ENCODE peak calls at places on chromosomes 16 and 17, in eight cellular contexts. One of them, this sample, is unnamed.

GRCh38 chr16:66503030-66503429 is 46.9 kb downstream of the TK2 start:
- DNase-seq in tibial nerve: peak; percentile 64
- DNase-seq in prostate gland: peak; percentile 60
- DNase-seq in ascending aorta: peak; percentile 73
- DNase-seq in heart right ventricle: no peak
- DNase-seq in cardiac muscle cell: no peak
- DNase-seq in stomach: no peak
- DNase-seq in thoracic aorta: no peak
- DNase-seq in this sample: no peak

GRCh38 chr16:53756329-53756996 is 52.5 kb downstream of the FTO start:
- DNase-seq in ascending aorta: no peak
- DNase-seq in cardiac muscle cell: peak; percentile 37
- DNase-seq in stomach: no peak
- DNase-seq in thoracic aorta: no peak
- DNase-seq in tibial nerve: no peak
- DNase-seq in prostate gland: no peak
- DNase-seq in heart right ventricle: no peak
- DNase-seq in this sample: no peak

GRCh38 chr16:741986-742629 is 1.3 kb upstream of the CIAO3 start:
- DNase-seq in prostate gland: no peak
- DNase-seq in stomach: no peak
- DNase-seq in tibial nerve: no peak
- DNase-seq in ascending aorta: no peak
- DNase-seq in thoracic aorta: no peak
- DNase-seq in cardiac muscle cell: no peak
- DNase-seq in heart right ventricle: no peak
- DNase-seq in this sample: no peak

GRCh38 chr17:44333371-44333770 is 8.7 kb upstream of the SLC25A39 start:
- DNase-seq in tibial nerve: no peak
- DNase-seq in heart right ventricle: no peak
- DNase-seq in cardiac muscle cell: no peak
- DNase-seq in ascending aorta: no peak
- DNase-seq in prostate gland: no peak
- DNase-seq in stomach: no peak
- DNase-seq in thoracic aorta: no peak
- DNase-seq in this sample: peak; percentile 79

GRCh38 chr16:2297506-2297860 is 29.6 kb upstream of the RNPS1 start:
- DNase-seq in tibial nerve: no peak
- DNase-seq in thoracic aorta: no peak
- DNase-seq in stomach: no peak
- DNase-seq in ascending aorta: no peak
- DNase-seq in cardiac muscle cell: no peak
- DNase-seq in prostate gland: no peak
- DNase-seq in heart right ventricle: no peak
- DNase-seq in this sample: no peak

GRCh38 chr16:73289232-73289631 is 241.3 kb upstream of the ZFHX3 start:
- DNase-seq in prostate gland: no peak
- DNase-seq in tibial nerve: no peak
- DNase-seq in heart right ventricle: no peak
- DNase-seq in thoracic aorta: no peak
- DNase-seq in cardiac muscle cell: no peak
- DNase-seq in stomach: no peak
- DNase-seq in ascending aorta: no peak
- DNase-seq in this sample: no peak

GRCh38 chr17:64938925-64939474 is 19.7 kb upstream of the LRRC37A3 start:
- DNase-seq in prostate gland: no peak
- DNase-seq in stomach: peak; percentile 64
- DNase-seq in heart right ventricle: peak; percentile 29
- DNase-seq in thoracic aorta: no peak
- DNase-seq in ascending aorta: no peak
- DNase-seq in tibial nerve: peak; percentile 27
- DNase-seq in cardiac muscle cell: peak; percentile 56
- DNase-seq in this sample: peak; percentile 42

GRCh38 chr16:67110136-67110847 is 551 bp downstream of the PHAF1 start:
- DNase-seq in heart right ventricle: no peak
- DNase-seq in prostate gland: no peak
- DNase-seq in thoracic aorta: no peak
- DNase-seq in tibial nerve: no peak
- DNase-seq in stomach: no peak
- DNase-seq in ascending aorta: no peak
- DNase-seq in cardiac muscle cell: no peak
- DNase-seq in this sample: no peak

GRCh38 chr17:4934173-4934979 is 2.3 kb downstream of the GP1BA start:
- DNase-seq in ascending aorta: no peak
- DNase-seq in tibial nerve: no peak
- DNase-seq in cardiac muscle cell: peak; percentile 59
- DNase-seq in stomach: peak; percentile 69
- DNase-seq in thoracic aorta: no peak
- DNase-seq in heart right ventricle: no peak
- DNase-seq in prostate gland: no peak
- DNase-seq in this sample: peak; percentile 78

GRCh38 chr17:40563371-40564052 is 1.8 kb downstream of the CCR7 start:
- DNase-seq in tibial nerve: no peak
- DNase-seq in thoracic aorta: no peak
- DNase-seq in cardiac muscle cell: no peak
- DNase-seq in prostate gland: no peak
- DNase-seq in heart right ventricle: no peak
- DNase-seq in stomach: peak; percentile 20
- DNase-seq in ascending aorta: no peak
- DNase-seq in this sample: no peak

GRCh38 chr16:74720579-74720978 is 19.9 kb upstream of the MLKL start:
- DNase-seq in prostate gland: no peak
- DNase-seq in cardiac muscle cell: no peak
- DNase-seq in stomach: no peak
- DNase-seq in heart right ventricle: no peak
- DNase-seq in ascending aorta: no peak
- DNase-seq in tibial nerve: no peak
- DNase-seq in thoracic aorta: no peak
- DNase-seq in this sample: no peak

GRCh38 chr17:69437475-69437874 is 23.0 kb downstream of the MAP2K6 start:
- DNase-seq in stomach: no peak
- DNase-seq in prostate gland: no peak
- DNase-seq in cardiac muscle cell: no peak
- DNase-seq in thoracic aorta: no peak
- DNase-seq in heart right ventricle: no peak
- DNase-seq in tibial nerve: no peak
- DNase-seq in ascending aorta: no peak
- DNase-seq in this sample: no peak

GRCh38 chr17:9792181-9792840 is 919 bp upstream of the DHRS7C start:
- DNase-seq in prostate gland: no peak
- DNase-seq in ascending aorta: no peak
- DNase-seq in cardiac muscle cell: no peak
- DNase-seq in thoracic aorta: no peak
- DNase-seq in heart right ventricle: no peak
- DNase-seq in tibial nerve: no peak
- DNase-seq in stomach: no peak
- DNase-seq in this sample: no peak
- H3K4me1 ChIP-seq in prostate gland: no peaks in the 10 kb centered on the region
- H3K4me1 ChIP-seq in ascending aorta: no peaks in the 10 kb centered on the region
- H3K4me1 ChIP-seq in cardiac muscle cell: peaks cover 25% of the 10 kb centered on the region
- H3K4me1 ChIP-seq in thoracic aorta: peaks cover 7% of the 10 kb centered on the region
- H3K4me1 ChIP-seq in heart right ventricle: peaks cover 13% of the 10 kb centered on the region
- H3K4me1 ChIP-seq in tibial nerve: no peaks in the 10 kb centered on the region
- H3K4me1 ChIP-seq in stomach: peaks cover 7% of the 10 kb centered on the region
- H3K4me1 ChIP-seq in this sample: no peaks in the 10 kb centered on the region

GRCh38 chr17:82287013-82287848 is 13.7 kb upstream of the CSNK1D start:
- DNase-seq in heart right ventricle: no peak
- DNase-seq in thoracic aorta: no peak
- DNase-seq in prostate gland: no peak
- DNase-seq in cardiac muscle cell: no peak
- DNase-seq in tibial nerve: no peak
- DNase-seq in stomach: no peak
- DNase-seq in ascending aorta: no peak
- DNase-seq in this sample: peak; percentile 19

GRCh38 chr17:82289822-82290541 is 16.5 kb upstream of the CSNK1D start:
- DNase-seq in tibial nerve: no peak
- DNase-seq in heart right ventricle: no peak
- DNase-seq in ascending aorta: no peak
- DNase-seq in stomach: no peak
- DNase-seq in cardiac muscle cell: no peak
- DNase-seq in thoracic aorta: no peak
- DNase-seq in prostate gland: no peak
- DNase-seq in this sample: no peak

GRCh38 chr17:82291582-82292250 is 18.2 kb upstream of the CSNK1D start:
- DNase-seq in ascending aorta: no peak
- DNase-seq in stomach: no peak
- DNase-seq in thoracic aorta: no peak
- DNase-seq in heart right ventricle: no peak
- DNase-seq in tibial nerve: no peak
- DNase-seq in cardiac muscle cell: no peak
- DNase-seq in prostate gland: no peak
- DNase-seq in this sample: no peak

GRCh38 chr17:82287849-82288601 is 14.5 kb upstream of the CSNK1D start:
- DNase-seq in heart right ventricle: peak; percentile 87
- DNase-seq in stomach: peak; percentile 90
- DNase-seq in thoracic aorta: no peak
- DNase-seq in cardiac muscle cell: peak; percentile 89
- DNase-seq in prostate gland: peak; percentile 88
- DNase-seq in ascending aorta: no peak
- DNase-seq in tibial nerve: no peak
- DNase-seq in this sample: peak; percentile 89

GRCh38 chr17:82288602-82288927 is 15.1 kb upstream of the CSNK1D start:
- DNase-seq in thoracic aorta: no peak
- DNase-seq in stomach: no peak
- DNase-seq in prostate gland: no peak
- DNase-seq in cardiac muscle cell: no peak
- DNase-seq in tibial nerve: no peak
- DNase-seq in heart right ventricle: no peak
- DNase-seq in ascending aorta: no peak
- DNase-seq in this sample: no peak
- H3K27ac ChIP-seq in thoracic aorta: no peak overlapping the region
- H3K27ac ChIP-seq in stomach: peak overlapping the region; percentile 65
- H3K27ac ChIP-seq in prostate gland: peak overlapping the region; percentile 88
- H3K27ac ChIP-seq in cardiac muscle cell: no peak overlapping the region
- H3K27ac ChIP-seq in tibial nerve: peak overlapping the region; percentile 29
- H3K27ac ChIP-seq in heart right ventricle: peak overlapping the region; percentile 88
- H3K27ac ChIP-seq in ascending aorta: no peak overlapping the region
- H3K27ac ChIP-seq in this sample: peak overlapping the region; percentile 37

DNA sequence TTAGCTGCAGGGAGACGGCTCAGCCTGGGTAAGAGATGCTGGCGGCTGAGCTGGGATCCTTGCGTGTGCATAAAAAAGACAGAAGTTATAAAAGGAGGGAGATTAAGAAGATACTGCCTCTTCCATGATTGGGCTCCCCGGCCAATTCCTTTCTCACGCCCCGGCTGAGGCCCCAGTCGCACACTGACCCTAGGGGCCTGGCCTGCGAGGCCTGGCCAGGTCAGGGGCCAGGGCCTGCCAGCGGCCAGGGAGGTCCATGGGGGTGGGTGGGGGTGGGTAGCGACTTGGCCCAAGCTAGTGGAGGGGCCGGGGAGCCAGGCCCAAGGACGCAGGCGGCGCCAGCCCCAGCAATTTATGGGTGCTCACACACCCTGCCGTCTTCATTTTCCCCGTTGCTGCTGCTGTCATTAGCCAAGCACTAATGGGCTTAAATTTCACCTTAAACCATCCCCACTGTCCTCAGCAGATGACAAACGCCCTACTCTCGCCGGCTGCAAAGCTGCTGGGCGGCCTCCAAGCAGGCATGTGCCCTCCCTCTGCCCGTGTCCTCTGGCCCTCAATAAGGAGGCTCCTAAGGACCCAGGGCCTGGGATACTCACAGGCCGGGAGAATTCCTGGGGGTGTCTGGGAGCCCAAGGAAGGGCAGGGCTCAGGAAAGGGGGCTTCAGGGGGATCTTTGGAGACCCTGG is 66.3 kb downstream of the SREBF1 start:
- DNase-seq in prostate gland: no peak
- DNase-seq in stomach: no peak
- DNase-seq in heart right ventricle: no peak
- DNase-seq in ascending aorta: no peak
- DNase-seq in tibial nerve: no peak
- DNase-seq in thoracic aorta: no peak
- DNase-seq in cardiac muscle cell: no peak
- DNase-seq in this sample: no peak
- H3K4me1 ChIP-seq in prostate gland: peaks cover 26% of the 10 kb centered on the region
- H3K4me1 ChIP-seq in stomach: peaks cover 85% of the 10 kb centered on the region
- H3K4me1 ChIP-seq in heart right ventricle: peaks cover 81% of the 10 kb centered on the region
- H3K4me1 ChIP-seq in ascending aorta: peaks cover 3% of the 10 kb centered on the region
- H3K4me1 ChIP-seq in tibial nerve: peaks cover 40% of the 10 kb centered on the region
- H3K4me1 ChIP-seq in thoracic aorta: peaks cover 18% of the 10 kb centered on the region
- H3K4me1 ChIP-seq in cardiac muscle cell: peaks cover 27% of the 10 kb centered on the region
- H3K4me1 ChIP-seq in this sample: peaks cover 17% of the 10 kb centered on the region

GRCh38 chr16:85421338-85422123 is 191.6 kb upstream of the GSE1 start:
- DNase-seq in thoracic aorta: no peak
- DNase-seq in heart right ventricle: no peak
- DNase-seq in tibial nerve: no peak
- DNase-seq in ascending aorta: no peak
- DNase-seq in prostate gland: no peak
- DNase-seq in stomach: no peak
- DNase-seq in cardiac muscle cell: no peak
- DNase-seq in this sample: peak; percentile 55

GRCh38 chr16:85418978-85419491 is 194.1 kb upstream of the GSE1 start:
- DNase-seq in prostate gland: no peak
- DNase-seq in heart right ventricle: no peak
- DNase-seq in thoracic aorta: no peak
- DNase-seq in ascending aorta: no peak
- DNase-seq in cardiac muscle cell: no peak
- DNase-seq in stomach: no peak
- DNase-seq in tibial nerve: no peak
- DNase-seq in this sample: peak; percentile 47

GRCh38 chr16:85420501-85421337 is 192.4 kb upstream of the GSE1 start:
- DNase-seq in prostate gland: no peak
- DNase-seq in tibial nerve: no peak
- DNase-seq in cardiac muscle cell: peak; percentile 66
- DNase-seq in stomach: peak; percentile 74
- DNase-seq in thoracic aorta: no peak
- DNase-seq in ascending aorta: no peak
- DNase-seq in heart right ventricle: peak; percentile 16
- DNase-seq in this sample: peak; percentile 96

GRCh38 chr16:85422124-85422373 is 191.1 kb upstream of the GSE1 start:
- DNase-seq in thoracic aorta: no peak
- DNase-seq in ascending aorta: no peak
- DNase-seq in prostate gland: no peak
- DNase-seq in tibial nerve: no peak
- DNase-seq in cardiac muscle cell: no peak
- DNase-seq in heart right ventricle: no peak
- DNase-seq in stomach: no peak
- DNase-seq in this sample: peak; percentile 20

DNA sequence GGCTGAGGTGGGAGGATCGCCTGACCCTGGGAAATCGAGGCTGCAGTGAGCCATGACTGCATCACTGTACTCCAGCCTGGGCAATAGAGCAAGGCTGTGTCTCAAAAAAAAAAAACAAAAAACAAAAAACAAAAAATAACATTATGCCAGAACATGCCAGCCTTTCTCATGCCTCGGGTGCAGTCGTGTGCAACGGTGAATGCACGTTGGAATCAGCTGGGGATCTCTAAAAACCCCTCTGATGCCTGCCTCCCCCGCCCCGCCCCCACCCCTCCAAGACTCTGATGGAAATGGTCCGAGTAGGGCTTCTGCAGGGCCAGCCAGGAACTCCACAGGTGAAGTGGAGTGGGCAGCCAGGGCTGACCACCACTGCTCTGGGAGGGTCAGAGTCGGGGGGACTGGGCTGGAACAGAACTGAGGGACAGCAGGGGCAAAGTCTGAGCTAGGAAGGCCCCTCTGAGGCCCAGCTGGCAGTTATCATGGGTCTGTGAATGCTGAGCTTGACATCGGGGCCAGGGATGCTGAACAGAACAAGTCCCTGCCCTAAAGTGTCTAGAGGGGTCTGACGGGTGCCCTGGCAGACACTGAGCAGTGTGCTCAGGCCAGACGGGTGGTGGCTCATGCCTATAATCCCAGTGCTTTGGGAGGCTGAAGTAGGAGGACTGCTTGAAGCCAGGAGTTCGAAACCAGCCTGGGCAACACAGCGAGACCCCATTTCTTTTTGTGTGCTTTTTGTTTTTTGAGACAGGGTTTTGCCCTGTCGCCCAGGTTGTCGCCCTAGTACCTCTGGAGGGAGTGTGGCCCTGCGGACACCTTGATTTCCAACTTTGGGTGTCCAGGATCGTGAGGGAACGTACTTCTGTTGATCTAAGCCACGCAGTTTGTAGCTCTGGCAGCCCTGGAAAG is 193.4 kb upstream of the GSE1 start:
- DNase-seq in cardiac muscle cell: no peak
- DNase-seq in prostate gland: no peak
- DNase-seq in stomach: no peak
- DNase-seq in heart right ventricle: no peak
- DNase-seq in thoracic aorta: no peak
- DNase-seq in ascending aorta: no peak
- DNase-seq in tibial nerve: no peak
- DNase-seq in this sample: no peak
- H3K27ac ChIP-seq in cardiac muscle cell: no peak overlapping the region
- H3K27ac ChIP-seq in prostate gland: no peak overlapping the region
- H3K27ac ChIP-seq in stomach: no peak overlapping the region
- H3K27ac ChIP-seq in heart right ventricle: no peak overlapping the region
- H3K27ac ChIP-seq in thoracic aorta: no peak overlapping the region
- H3K27ac ChIP-seq in ascending aorta: no peak overlapping the region
- H3K27ac ChIP-seq in tibial nerve: no peak overlapping the region
- H3K27ac ChIP-seq in this sample: no peak overlapping the region